ENCODE peak calls at places on chromosomes 5 and 9, in eight cellular contexts. E is heart left ventricle, F is IMR-90, B is endodermal cell, J is GM12878, R is pancreas, O is DND-41, G is PC-3. L is an unnamed sample.

GRCh38 chr5:168865973-168866372 is 286.8 kb upstream of the PANK3 start:
- DNase-seq in E (no peak), F (no peak), B (peak; percentile 77), J (no peak), R (no peak), O (no peak), G (no peak), L (no peak)

GRCh38 chr5:1277781-1278180 is 17.1 kb downstream of the TERT start:
- DNase-seq in E (no peak), F (no peak), B (no peak), J (no peak), R (no peak), O (no peak), G (no peak), L (no peak)

GRCh38 chr5:138303365-138303764 is 28.2 kb downstream of the CDC25C start:
- DNase-seq in E (no peak), F (peak; percentile 68), B (no peak), J (no peak), R (no peak), O (no peak), G (peak; percentile 6), L (no peak)

GRCh38 chr5:103475629-103476240 is 86.9 kb downstream of the NUDT12 start:
- DNase-seq in E (no peak), F (peak; percentile 60), B (no peak), J (no peak), R (no peak), O (no peak), G (peak; percentile 91), L (no peak)

GRCh38 chr5:36200513-36200912 is 41.2 kb downstream of the NADK2 start:
- DNase-seq in E (no peak), F (peak; percentile 55), B (no peak), J (no peak), R (no peak), O (no peak), G (peak; percentile 81), L (no peak)

GRCh38 chr9:126939821-126940221 is 25.2 kb downstream of the RALGPS1 start:
- DNase-seq in E (no peak), F (no peak), B (no peak), J (no peak), R (peak; percentile 37), O (no peak), G (no peak), L (no peak)

GRCh38 chr5:143262393-143263174 is 140.9 kb downstream of the NR3C1 start:
- DNase-seq in E (no peak), F (peak; percentile 99), B (no peak), J (peak; percentile 48), R (no peak), O (no peak), G (peak; percentile 76), L (no peak)

GRCh38 chr5:136082390-136083193 is 50.1 kb upstream of the SMAD5 start:
- DNase-seq in E (peak; percentile 91), F (peak; percentile 77), B (peak; percentile 91), J (no peak), R (peak; percentile 84), O (peak; percentile 58), G (peak; percentile 71), L (peak; percentile 19)

GRCh38 chr5:143677403-143677802 is 134.6 kb upstream of the HMHB1 start:
- DNase-seq in E (no peak), F (no peak), B (no peak), J (no peak), R (no peak), O (no peak), G (no peak), L (no peak)

GRCh38 chr5:100731768-100732167 is 171.3 kb downstream of the ST8SIA4 start:
- DNase-seq in E (no peak), F (no peak), B (no peak), J (peak; percentile 52), R (no peak), O (peak; percentile 68), G (peak; percentile 17), L (peak; percentile 52)

GRCh38 chr9:20353529-20353928 is 268.8 kb downstream of the MLLT3 start:
- DNase-seq in E (no peak), F (no peak), B (no peak), J (no peak), R (peak; percentile 30), O (no peak), G (no peak), L (no peak)

GRCh38 chr5:72009280-72009679 is 98.0 kb upstream of the MAP1B start:
- DNase-seq in E (no peak), F (no peak), B (no peak), J (no peak), R (no peak), O (no peak), G (no peak), L (no peak)

GRCh38 chr9:133918123-133918813 is 73.9 kb downstream of the VAV2 start:
- DNase-seq in E (no peak), F (peak; percentile 18), B (no peak), J (no peak), R (no peak), O (no peak), G (no peak), L (no peak)

GRCh38 chr5:164422400-164422799 is 917.0 kb downstream of the MAT2B start:
- DNase-seq in E (no peak), F (peak; percentile 30), B (peak; percentile 89), J (no peak), R (no peak), O (no peak), G (no peak), L (no peak)

GRCh38 chr5:78507531-78507930 is 141.0 kb downstream of the LHFPL2 start:
- DNase-seq in E (no peak), F (no peak), B (no peak), J (no peak), R (no peak), O (no peak), G (peak; percentile 67), L (no peak)

GRCh38 chr9:69829484-69829883 is 8.9 kb downstream of the CFAP95 start:
- DNase-seq in E (no peak), F (no peak), B (no peak), J (no peak), R (no peak), O (no peak), G (no peak), L (no peak)

GRCh38 chr9:69820955-69821788 is 555 bp downstream of the CFAP95 start:
- DNase-seq in E (no peak), F (no peak), B (peak; percentile 50), J (no peak), R (no peak), O (no peak), G (no peak), L (no peak)

GRCh38 chr9:69818946-69819345 is 1.7 kb upstream of the CFAP95 start:
- DNase-seq in E (no peak), F (peak; percentile 41), B (no peak), J (no peak), R (no peak), O (no peak), G (no peak), L (no peak)

GRCh38 chr9:69822091-69822750 is 1.6 kb downstream of the CFAP95 start:
- DNase-seq in E (no peak), F (peak; percentile 81), B (no peak), J (no peak), R (no peak), O (no peak), G (no peak), L (no peak)

GRCh38 chr9:69824497-69825252 is 4.1 kb downstream of the CFAP95 start:
- DNase-seq in E (no peak), F (no peak), B (no peak), J (no peak), R (no peak), O (no peak), G (no peak), L (no peak)
- H3K4me1 ChIP-seq in E (no peaks in the 10 kb centered on the region), F (peaks cover 3% of the 10 kb centered on the region), B (peaks cover 6% of the 10 kb centered on the region), J (no peaks in the 10 kb centered on the region), R (no peaks in the 10 kb centered on the region), O (no peaks in the 10 kb centered on the region), G (no peaks in the 10 kb centered on the region), L (peaks cover 15% of the 10 kb centered on the region)

DNA sequence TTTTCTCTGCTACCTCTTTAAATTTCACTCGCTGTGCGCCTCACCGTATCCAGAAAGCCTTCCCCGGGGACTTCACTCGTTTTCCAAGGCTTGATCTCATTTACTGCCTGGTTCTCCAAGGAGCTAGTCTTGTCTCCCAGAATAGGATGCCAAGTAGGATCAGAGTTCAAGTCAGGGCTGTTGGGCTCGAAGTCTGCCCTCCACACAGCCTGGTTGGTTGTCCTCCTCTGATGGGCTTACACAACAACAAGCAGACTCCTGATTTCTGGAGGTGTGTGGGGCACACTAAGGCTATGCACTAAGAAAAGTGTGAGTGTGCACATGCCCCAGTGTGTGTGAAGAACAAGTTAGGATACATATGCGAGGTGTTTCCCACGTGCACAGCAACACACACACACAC is 14.0 kb upstream of the TNIP1 start:
- DNase-seq in E (no peak), F (no peak), B (no peak), J (no peak), R (no peak), O (no peak), G (no peak), L (no peak)
- H3K4me1 ChIP-seq in E (peaks cover 29% of the 10 kb centered on the region), F (peaks cover 22% of the 10 kb centered on the region), B (peaks cover 5% of the 10 kb centered on the region), J (peaks cover 72% of the 10 kb centered on the region), R (peaks cover 29% of the 10 kb centered on the region), O (peaks cover 14% of the 10 kb centered on the region), G (peaks cover 42% of the 10 kb centered on the region), L (peaks cover 30% of the 10 kb centered on the region)

DNA sequence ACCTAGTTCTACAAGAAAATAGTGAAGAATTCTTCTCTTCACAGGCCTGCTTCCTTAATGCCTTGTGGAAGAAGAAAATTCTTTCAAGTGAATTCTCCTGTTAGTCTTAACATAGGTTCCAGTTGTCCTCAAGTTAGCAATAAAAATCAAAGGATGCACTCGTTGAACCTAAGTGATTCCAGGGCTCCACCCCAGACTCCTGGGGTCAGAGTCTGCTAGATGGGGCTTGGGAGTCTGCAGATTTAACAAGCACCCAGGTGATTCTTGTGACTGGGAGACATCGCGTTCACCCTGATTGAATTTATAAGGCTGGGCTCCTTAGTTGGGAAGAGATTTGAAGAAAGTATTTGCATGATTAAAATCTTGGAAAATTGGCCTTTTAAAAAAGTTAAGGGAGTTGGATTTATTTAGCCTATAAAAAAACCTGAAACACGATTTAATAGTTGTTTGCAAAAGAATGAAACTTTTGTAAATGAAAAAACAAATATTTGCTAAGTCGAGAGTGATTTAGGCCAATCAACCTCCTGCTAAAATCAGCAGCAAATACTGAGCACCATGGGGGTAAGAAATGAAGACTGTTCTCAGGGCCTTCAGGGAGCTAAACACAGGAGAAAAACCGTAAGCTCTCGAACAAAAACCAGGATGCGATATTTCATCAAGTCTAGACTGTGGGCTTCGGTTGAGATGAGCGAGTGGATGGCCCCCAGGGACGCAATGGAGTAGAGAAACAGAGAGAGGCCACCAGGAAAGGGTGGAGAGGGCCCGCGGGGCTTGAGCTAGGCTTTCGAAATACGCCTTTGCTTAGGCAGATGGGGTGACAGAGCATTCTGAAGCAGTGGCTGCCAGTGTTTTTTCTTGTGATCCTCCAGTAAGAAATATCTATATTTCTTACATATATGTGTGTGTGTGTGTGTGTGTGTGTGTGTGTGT is 86.9 kb upstream of the TTC23L start:
- DNase-seq in E (no peak), F (no peak), B (no peak), J (no peak), R (no peak), O (no peak), G (peak; percentile 19), L (no peak)
- H3K4me1 ChIP-seq in E (no peaks in the 10 kb centered on the region), F (peaks cover 23% of the 10 kb centered on the region), B (no peaks in the 10 kb centered on the region), J (no peaks in the 10 kb centered on the region), R (no peaks in the 10 kb centered on the region), O (no peaks in the 10 kb centered on the region), G (peaks cover 13% of the 10 kb centered on the region), L (no peaks in the 10 kb centered on the region)

DNA sequence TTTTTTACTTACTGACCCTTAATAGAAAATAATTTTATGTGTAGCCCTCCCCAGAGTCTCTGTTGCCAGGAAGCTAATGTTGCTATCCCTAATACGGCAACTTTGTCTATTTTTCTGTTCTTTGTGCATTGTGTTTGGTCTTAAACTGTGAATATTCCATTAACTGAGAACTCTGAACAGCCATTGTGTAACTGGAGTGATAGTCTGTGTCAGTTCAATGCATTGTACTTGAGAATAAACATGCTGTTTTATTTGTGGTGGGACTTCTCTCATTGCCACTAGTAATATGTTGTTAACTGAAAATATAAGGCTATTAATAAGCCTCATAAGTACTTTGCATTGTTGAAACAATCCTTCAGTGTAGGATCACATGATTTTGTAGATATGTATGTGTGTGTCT is 278.3 kb upstream of the DMRT1 start:
- DNase-seq in E (no peak), F (no peak), B (no peak), J (no peak), R (no peak), O (no peak), G (no peak), L (no peak)
- H3K4me1 ChIP-seq in E (peaks cover 11% of the 10 kb centered on the region), F (no peaks in the 10 kb centered on the region), B (peaks cover 3% of the 10 kb centered on the region), J (no peaks in the 10 kb centered on the region), R (peaks cover 11% of the 10 kb centered on the region), O (no peaks in the 10 kb centered on the region), G (peaks cover 26% of the 10 kb centered on the region), L (no peaks in the 10 kb centered on the region)